ENCODE peak calls at places on chromosomes 3 and 15, in seven cellular contexts. J is colonic mucosa, Z is brain microvascular endothelial cell, X is pancreas, B is fibroblast of lung, C is astrocyte of the spinal cord, K is left lung. P is an unnamed sample.

GRCh38 chr15:72116680-72117447 is 1.1 kb downstream of the MYO9A start:
- DNase-seq in J (no peak), Z (peak), X (no peak), B (peak), C (no peak), K (no peak), P (no peak)

GRCh38 chr3:47162695-47163022 is 1.3 kb downstream of the SETD2 start:
- DNase-seq in J (no peak), Z (peak), X (no peak), B (peak), C (peak), K (no peak), P (no peak)

GRCh38 chr3:58095471-58096145 is 87.4 kb downstream of the FLNB start:
- DNase-seq in J (no peak), Z (no peak), X (no peak), B (no peak), C (no peak), K (no peak), P (no peak)

GRCh38 chr3:42500909-42501308 is 1.5 kb upstream of the VIPR1 start:
- DNase-seq in J (no peak), Z (no peak), X (no peak), B (no peak), C (no peak), K (no peak), P (no peak)

GRCh38 chr15:70741677-70742293 is 21.6 kb downstream of the UACA start:
- DNase-seq in J (no peak), Z (no peak), X (no peak), B (peak), C (no peak), K (no peak), P (no peak)

GRCh38 chr3:177256991-177257390 is 59.7 kb upstream of the TBL1XR1 start:
- DNase-seq in J (no peak), Z (no peak), X (no peak), B (no peak), C (no peak), K (no peak), P (no peak)

GRCh38 chr15:99526671-99527070 is 39.1 kb upstream of the MEF2A start:
- DNase-seq in J (no peak), Z (no peak), X (no peak), B (no peak), C (no peak), K (no peak), P (no peak)

GRCh38 chr3:128922804-128923459 is 43.5 kb downstream of the ACAD9 start:
- DNase-seq in J (no peak), Z (no peak), X (no peak), B (no peak), C (no peak), K (no peak), P (no peak)

GRCh38 chr3:33115024-33115768 is 1.4 kb downstream of the CRTAP start:
- DNase-seq in J (peak), Z (peak), X (no peak), B (peak), C (peak), K (peak), P (peak)

GRCh38 chr3:58683001-58683845 is 16.6 kb upstream of the FAM3D start:
- DNase-seq in J (no peak), Z (peak), X (no peak), B (peak), C (peak), K (no peak), P (no peak)

GRCh38 chr3:152302521-152303021 is 33.8 kb downstream of the MBNL1 start:
- DNase-seq in J (no peak), Z (peak), X (no peak), B (peak), C (peak), K (peak), P (no peak)

GRCh38 chr3:197490098-197490497 is 65.7 kb downstream of the BDH1 start:
- DNase-seq in J (no peak), Z (peak), X (no peak), B (peak), C (peak), K (no peak), P (no peak)

GRCh38 chr3:195114786-195115597 is 156.0 kb downstream of the XXYLT1 start:
- DNase-seq in J (no peak), Z (no peak), X (no peak), B (no peak), C (no peak), K (peak), P (no peak)

GRCh38 chr3:9108876-9109569 is 140.4 kb downstream of the SRGAP3 start:
- DNase-seq in J (no peak), Z (no peak), X (no peak), B (no peak), C (no peak), K (no peak), P (no peak)

GRCh38 chr3:194140520-194141414 is 4.8 kb downstream of the HES1 start:
- DNase-seq in J (peak), Z (peak), X (peak), B (peak), C (peak), K (peak), P (no peak)

GRCh38 chr3:72728958-72729467 is 119.2 kb downstream of the SHQ1 start:
- DNase-seq in J (no peak), Z (no peak), X (no peak), B (no peak), C (no peak), K (no peak), P (no peak)

GRCh38 chr3:134092231-134092701 is 62.5 kb upstream of the SLCO2A1 start:
- DNase-seq in J (no peak), Z (no peak), X (no peak), B (peak), C (no peak), K (no peak), P (no peak)

DNA sequence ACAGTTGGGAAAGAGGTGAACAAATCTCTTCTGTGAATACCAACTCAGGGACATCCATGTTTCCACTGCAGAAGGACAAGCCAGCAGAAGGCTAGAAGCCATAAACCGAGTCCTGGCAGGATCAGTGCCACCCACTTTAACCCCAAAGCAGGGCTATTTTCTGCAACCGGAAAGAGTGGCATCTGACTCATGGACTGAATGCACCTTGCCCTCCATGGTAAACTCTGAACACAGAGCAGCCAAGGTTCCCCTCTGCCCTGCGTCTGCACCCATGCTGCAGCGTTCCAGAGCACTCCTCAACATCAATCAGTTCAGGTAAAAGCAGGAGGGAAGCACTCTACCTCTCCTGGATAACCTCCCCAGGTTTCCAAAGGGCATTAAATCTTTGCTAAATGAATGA is 823 bp upstream of the NGRN start:
- DNase-seq in J (peak), Z (no peak), X (no peak), B (no peak), C (no peak), K (no peak), P (no peak)
- H3K4me3 ChIP-seq in J (peak), Z (peak), X (peak), B (peak), C (peak), K (peak), P (peak)

GRCh38 chr3:16516695-16517481 is 3.4 kb upstream of the RFTN1 start:
- DNase-seq in J (no peak), Z (no peak), X (no peak), B (peak), C (peak), K (no peak), P (no peak)
- TF ChIP-seq CTCF in J (no peak), Z (peak), X (no peak), B (peak), C (peak), K (peak), P (peak)

GRCh38 chr3:157948605-157949383 is 157.4 kb downstream of the SHOX2 start:
- DNase-seq in J (no peak), Z (no peak), X (no peak), B (no peak), C (no peak), K (no peak), P (no peak)
- H3K4me3 ChIP-seq in J (no peak), Z (no peak), X (no peak), B (no peak), C (no peak), K (no peak), P (no peak)

DNA sequence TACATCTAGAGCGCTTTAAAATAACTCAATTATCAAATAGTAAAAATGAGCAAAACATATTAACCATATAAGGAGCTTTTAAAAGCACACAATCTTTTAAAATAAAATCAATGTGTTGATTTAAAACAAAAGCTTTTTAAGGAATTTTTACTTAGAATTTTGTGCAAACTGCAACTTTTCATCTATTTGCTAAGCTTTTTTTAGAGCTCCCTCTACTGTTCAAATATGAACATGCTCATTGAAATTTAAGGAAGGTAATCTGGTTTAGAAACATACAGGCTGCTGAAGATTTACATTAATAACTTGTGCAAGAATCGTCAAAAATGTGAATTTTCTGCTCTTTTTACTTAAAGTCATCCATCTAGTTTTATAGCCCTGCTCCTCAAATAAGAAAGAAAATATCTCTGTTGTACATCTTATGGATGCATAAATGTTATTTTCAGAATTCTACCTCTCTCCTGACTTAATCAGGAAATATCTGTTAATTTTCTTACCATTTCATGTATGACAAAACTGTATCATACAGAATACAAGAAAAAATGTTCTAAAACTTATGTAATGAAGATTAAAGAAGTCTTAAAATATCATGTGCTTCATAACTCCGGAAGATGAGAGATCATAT is 469.4 kb upstream of the ROBO2 start:
- DNase-seq in J (no peak), Z (no peak), X (no peak), B (peak), C (peak), K (no peak), P (no peak)
- TF ChIP-seq CTCF in J (peak), Z (peak), X (peak), B (no peak), C (peak), K (peak), P (peak)